ENCODE peak calls at places on chromosome 4, in ten cellular contexts. J is keratinocyte, K is fibroblast of lung, R is neuronal stem cell, Z is mammary epithelial cell, C is stomach, V is endothelial cell of umbilical vein, M is Peyer's patch, U is Panc1, G is astrocyte. A is an unnamed sample. For H3K4me1, the result is how much of the 10 kb centered on the place peaks cover.

GRCh38 chr4:166657261-166657660 is 577.0 kb downstream of the SPOCK3 start:
- DNase-seq in V (no peak), J (no peak), G (peak), M (no peak), Z (peak), U (no peak), R (no peak), K (peak), C (no peak), A (peak)

GRCh38 chr4:4432341-4433125 is 45.6 kb downstream of the NSG1 start:
- DNase-seq in J (no peak), R (no peak), U (no peak), C (no peak), M (no peak), G (no peak), Z (no peak), V (no peak), K (no peak), A (no peak)

GRCh38 chr4:92387459-92388069 is 83.8 kb downstream of the GRID2 start:
- DNase-seq in G (peak), Z (peak), R (peak), M (no peak), U (peak), C (no peak), K (peak), J (peak), V (peak), A (peak)

GRCh38 chr4:181525641-181526040 is 717.6 kb upstream of the TENM3 start:
- DNase-seq in V (no peak), M (no peak), U (no peak), Z (no peak), R (no peak), K (no peak), G (no peak), C (no peak), J (no peak), A (no peak)

GRCh38 chr4:8468746-8469535 is 28.4 kb downstream of the TRMT44 start:
- DNase-seq in K (peak), Z (peak), J (no peak), C (peak), V (peak), R (peak), M (peak), G (peak), U (peak), A (peak)

GRCh38 chr4:186628058-186628711 is 72.8 kb upstream of the MTNR1A start:
- DNase-seq in U (no peak), M (no peak), K (no peak), J (no peak), V (no peak), C (no peak), R (no peak), G (no peak), Z (no peak), A (no peak)

GRCh38 chr4:157978680-157979361 is 194.0 kb downstream of the GASK1B start:
- DNase-seq in C (peak), J (peak), Z (peak), K (peak), R (peak), U (peak), G (peak), M (no peak), V (peak), A (peak)

GRCh38 chr4:11079171-11079570 is 349.5 kb downstream of the HS3ST1 start:
- DNase-seq in C (no peak), V (no peak), U (no peak), G (peak), J (no peak), R (no peak), K (peak), M (no peak), Z (peak), A (no peak)

GRCh38 chr4:186144596-186145569 is 40.4 kb downstream of the FAM149A start:
- DNase-seq in U (no peak), J (no peak), M (no peak), Z (peak), R (peak), C (peak), G (peak), K (peak), V (peak), A (peak)

GRCh38 chr4:3529363-3529762 is 2.9 kb downstream of the LRPAP1 start:
- DNase-seq in M (no peak), C (no peak), G (no peak), Z (no peak), V (no peak), U (no peak), J (no peak), R (no peak), K (no peak), A (no peak)

GRCh38 chr4:25448379-25449109 is 71.5 kb downstream of the ANAPC4 start:
- DNase-seq in M (no peak), K (peak), V (peak), C (no peak), R (no peak), Z (peak), U (no peak), J (peak), G (peak), A (no peak)

GRCh38 chr4:2261110-2261852 is 628 bp downstream of the MXD4 start:
- DNase-seq in G (peak), U (no peak), V (peak), M (peak), J (no peak), C (peak), R (peak), Z (peak), K (peak), A (peak)

GRCh38 chr4:7044415-7044930 is 1.3 kb downstream of the TADA2B start:
- DNase-seq in M (no peak), J (no peak), R (no peak), Z (no peak), G (no peak), K (no peak), C (no peak), U (no peak), V (no peak), A (no peak)

GRCh38 chr4:48588230-48588943 is 98.3 kb downstream of the ZAR1 start:
- DNase-seq in K (no peak), M (no peak), J (no peak), Z (no peak), G (no peak), U (no peak), C (no peak), R (no peak), V (no peak), A (no peak)

GRCh38 chr4:112951362-112951962 is 98.0 kb upstream of the ANK2 start:
- DNase-seq in U (no peak), C (no peak), Z (no peak), J (no peak), V (peak), K (peak), R (no peak), G (peak), M (no peak), A (no peak)

GRCh38 chr4:8849266-8850073 is 22.2 kb downstream of the HMX1 start:
- DNase-seq in J (no peak), Z (no peak), R (no peak), V (no peak), M (no peak), U (no peak), G (no peak), C (no peak), K (no peak), A (no peak)

GRCh38 chr4:7365472-7366179 is 69.1 kb downstream of the PSAPL1 start:
- DNase-seq in M (no peak), V (no peak), C (no peak), R (no peak), K (no peak), J (no peak), Z (no peak), U (no peak), G (no peak), A (no peak)

GRCh38 chr4:76153356-76153755 is 5.2 kb upstream of the NUP54 start:
- DNase-seq in G (no peak), K (no peak), R (no peak), M (no peak), C (no peak), J (no peak), V (no peak), U (no peak), Z (no peak), A (no peak)

GRCh38 chr4:85039526-85039925 is 73.0 kb upstream of the WDFY3 start:
- DNase-seq in Z (peak), J (no peak), R (no peak), C (no peak), U (no peak), K (peak), G (peak), V (no peak), M (no peak), A (no peak)

GRCh38 chr4:75733369-75733768 is 9.0 kb downstream of the USO1 start:
- DNase-seq in U (no peak), C (no peak), R (no peak), V (no peak), J (no peak), K (peak), G (peak), Z (no peak), M (no peak), A (peak)

GRCh38 chr4:3128976-3129375 is 54.5 kb downstream of the HTT start:
- DNase-seq in J (no peak), M (no peak), G (peak), Z (no peak), U (no peak), R (no peak), V (no peak), C (no peak), K (peak), A (no peak)

GRCh38 chr4:148216866-148217814 is 225.1 kb downstream of the NR3C2 start:
- DNase-seq in V (peak), J (no peak), U (no peak), C (no peak), G (peak), M (no peak), R (no peak), Z (no peak), K (peak), A (no peak)

GRCh38 chr4:158877069-158877468 is 108.2 kb downstream of the FNIP2 start:
- DNase-seq in J (no peak), K (no peak), U (no peak), V (no peak), M (no peak), Z (no peak), R (no peak), C (no peak), G (no peak), A (no peak)

GRCh38 chr4:153448003-153448731 is 18.0 kb upstream of the TMEM131L start:
- DNase-seq in K (peak), U (no peak), M (no peak), V (no peak), C (no peak), Z (no peak), J (no peak), G (no peak), R (no peak), A (no peak)

GRCh38 chr4:148692242-148692641 is 250.0 kb upstream of the NR3C2 start:
- DNase-seq in Z (no peak), U (no peak), G (no peak), J (no peak), M (no peak), R (no peak), C (no peak), V (no peak), K (no peak), A (no peak)

GRCh38 chr4:120864969-120865368 is 57.6 kb downstream of the PRDM5 start:
- DNase-seq in M (no peak), R (no peak), V (no peak), C (no peak), Z (no peak), J (no peak), G (no peak), K (no peak), U (no peak), A (no peak)

GRCh38 chr4:27270435-27270834 is 409.8 kb downstream of the STIM2 start:
- DNase-seq in V (no peak), M (no peak), U (no peak), R (no peak), J (no peak), C (no peak), K (no peak), G (no peak), Z (peak), A (no peak)

GRCh38 chr4:138851626-138852443 is 163.7 kb upstream of the NOCT start:
- DNase-seq in U (no peak), G (peak), V (no peak), M (no peak), R (no peak), C (no peak), Z (peak), K (peak), J (no peak), A (no peak)

GRCh38 chr4:137529432-137529831 is 2.9 kb downstream of the PCDH18 start:
- DNase-seq in K (peak), C (no peak), R (no peak), U (no peak), G (no peak), V (no peak), M (no peak), J (no peak), Z (no peak), A (no peak)

GRCh38 chr4:71126719-71127118 is 133.3 kb downstream of the DCK start:
- DNase-seq in U (no peak), K (peak), Z (peak), G (peak), R (no peak), M (no peak), J (peak), V (no peak), C (no peak), A (peak)

GRCh38 chr4:114264877-114265291 is 285.4 kb upstream of the ARSJ start:
- DNase-seq in M (no peak), K (peak), J (peak), Z (peak), G (peak), R (no peak), C (no peak), U (no peak), V (peak), A (no peak)

GRCh38 chr4:71932941-71933340 is 98.9 kb upstream of the NPFFR2 start:
- DNase-seq in V (no peak), M (no peak), J (no peak), U (no peak), G (peak), R (no peak), C (no peak), K (peak), Z (peak), A (no peak)

GRCh38 chr4:184344435-184344834 is 126.8 kb upstream of the ENPP6 start:
- DNase-seq in V (no peak), U (no peak), C (no peak), Z (no peak), R (no peak), M (no peak), J (no peak), G (no peak), K (no peak), A (no peak)
- H3K4me1 ChIP-seq in V (under half), U (under half), C (under half), Z (under half), R (under half), M (under half), J (under half), G (under half), K (under half), A (under half)

GRCh38 chr4:73613130-73613529 is 7.1 kb downstream of the RASSF6 start:
- DNase-seq in Z (peak), C (no peak), M (no peak), J (peak), U (no peak), V (no peak), K (no peak), G (no peak), R (no peak), A (no peak)
- H3K27ac ChIP-seq in Z (peak), C (no peak), M (no peak), J (peak), U (no peak), V (no peak), K (no peak), G (no peak), R (no peak), A (no peak)

DNA sequence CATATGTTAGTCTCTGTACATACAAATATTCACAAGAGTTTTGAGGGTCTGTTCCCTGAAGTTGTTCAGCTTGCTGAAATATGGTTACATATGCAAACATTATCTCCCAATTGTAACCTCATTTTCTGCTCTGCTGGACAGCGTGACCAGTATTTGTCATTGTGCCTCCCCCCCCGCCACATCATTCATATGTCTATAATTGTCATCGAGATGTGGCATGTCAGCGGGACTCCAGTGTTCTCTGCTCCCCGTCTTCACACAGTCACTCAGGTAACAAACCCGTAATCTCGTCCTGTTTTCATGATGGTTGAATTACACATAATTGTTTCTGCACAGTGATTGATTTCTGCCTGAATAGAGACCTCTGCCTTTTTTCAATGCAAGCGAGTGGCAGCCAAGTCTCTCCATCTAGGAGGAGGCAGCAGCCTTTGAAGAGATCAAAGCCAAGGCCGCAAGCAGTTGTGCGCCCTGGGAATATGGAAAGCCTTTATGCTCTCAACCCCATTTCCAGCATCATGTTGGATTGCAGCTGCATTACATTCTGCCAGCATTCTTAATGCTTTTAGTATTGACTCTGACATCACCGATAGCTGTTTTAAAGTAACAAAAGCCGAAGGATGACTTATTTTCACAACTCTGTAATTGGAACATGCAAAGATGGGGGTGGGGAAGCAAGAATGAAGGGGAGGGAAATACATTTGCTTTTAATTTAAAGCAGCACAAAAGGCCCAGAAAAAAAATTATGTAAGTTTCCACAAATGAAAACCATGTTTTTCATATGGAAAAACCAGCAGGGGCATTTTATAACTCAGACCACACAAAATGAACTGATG is 27.3 kb downstream of the LEF1 start:
- DNase-seq in G (no peak), U (no peak), V (no peak), M (no peak), J (no peak), K (peak), C (no peak), Z (no peak), R (no peak), A (no peak)
- H3K4me1 ChIP-seq in G (under half), U (under half), V (under half), M (under half), J (under half), K (under half), C (under half), Z (under half), R (under half), A (under half)

GRCh38 chr4:78652282-78652876 is 100.8 kb downstream of the ANXA3 start:
- DNase-seq in J (no peak), M (no peak), U (no peak), V (peak), K (peak), G (peak), Z (no peak), R (no peak), C (no peak), A (no peak)
- H3K27ac ChIP-seq in J (no peak), M (no peak), U (no peak), V (peak), K (no peak), G (no peak), Z (no peak), R (no peak), C (no peak), A (peak)

DNA sequence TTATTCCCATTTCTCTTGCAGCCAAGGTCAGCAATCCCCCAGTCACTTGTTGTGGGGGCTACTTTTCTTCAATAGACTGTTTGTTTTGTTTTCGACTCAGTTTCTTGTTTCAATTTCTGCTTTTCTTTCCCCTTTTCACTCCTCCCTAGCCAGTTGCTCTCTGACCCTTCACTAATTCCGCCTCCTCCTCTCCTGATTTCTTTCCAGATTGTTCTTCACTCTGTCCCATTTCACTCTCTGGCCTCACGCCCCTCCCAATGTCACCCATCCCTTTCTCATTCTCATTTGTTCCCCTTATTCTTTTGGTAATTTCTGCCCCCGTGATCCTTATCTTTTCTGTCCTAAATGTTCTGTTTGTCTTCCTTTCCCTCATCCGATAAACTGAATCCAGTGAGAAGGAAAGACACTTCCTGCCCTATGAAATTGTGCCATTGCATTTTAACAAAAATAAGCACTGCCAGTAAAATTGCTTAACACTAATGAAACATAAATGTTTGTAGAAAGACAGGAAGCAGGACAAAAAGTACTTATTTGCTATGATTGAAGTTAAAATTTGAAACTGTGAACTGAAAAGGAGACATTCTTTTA is 94.5 kb upstream of the RASGEF1B start:
- DNase-seq in C (no peak), U (no peak), R (no peak), M (no peak), K (no peak), J (no peak), V (no peak), Z (no peak), G (no peak), A (no peak)
- H3K4me1 ChIP-seq in C (under half), U (under half), R (under half), M (under half), K (under half), J (under half), V (under half), Z (under half), G (under half), A (under half)

DNA sequence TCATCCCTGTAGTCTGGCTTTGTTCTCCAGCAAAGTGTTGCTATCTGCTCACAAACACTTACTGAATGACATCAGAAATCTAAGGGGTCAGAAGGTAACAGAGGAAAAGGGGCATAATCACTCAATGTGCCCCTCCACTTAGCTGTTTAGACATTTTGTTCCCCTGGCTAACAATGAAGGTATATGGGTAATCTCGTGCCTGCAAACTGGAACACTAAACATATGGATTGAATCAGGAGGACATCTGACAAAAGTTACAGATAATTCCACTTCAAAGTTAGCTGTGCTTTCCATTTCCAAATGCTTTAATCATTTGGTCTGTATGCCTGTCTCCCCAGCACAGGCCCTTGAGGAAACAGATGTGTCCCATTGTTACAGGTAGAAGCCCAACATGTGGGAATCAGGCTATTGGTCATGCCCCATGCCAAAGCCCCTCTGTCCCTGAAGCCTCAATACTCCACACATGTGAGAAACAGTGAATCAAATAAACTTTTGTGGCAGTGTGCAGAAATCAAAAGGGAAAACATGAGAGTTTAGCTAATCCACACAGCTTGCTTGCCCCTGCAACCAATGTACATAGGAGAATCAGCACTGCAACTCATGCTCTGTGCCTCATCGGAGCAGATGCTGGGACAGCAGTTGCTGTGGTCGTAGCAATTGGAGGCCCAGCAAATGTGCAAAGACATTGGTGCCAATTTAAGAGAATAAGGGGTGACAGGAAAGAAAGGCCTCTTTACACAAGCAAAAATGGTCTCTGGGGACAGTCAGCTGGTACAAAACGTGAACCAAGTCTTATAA is 111.7 kb downstream of the RNF150 start:
- DNase-seq in C (no peak), G (no peak), V (no peak), R (no peak), Z (no peak), M (no peak), J (no peak), U (no peak), K (peak), A (no peak)
- H3K27ac ChIP-seq in C (peak), G (no peak), V (no peak), R (no peak), Z (no peak), M (no peak), J (no peak), U (no peak), K (no peak), A (no peak)

GRCh38 chr4:162700358-162700757 is 466.3 kb downstream of the NAF1 start:
- DNase-seq in C (no peak), J (no peak), R (no peak), K (no peak), V (no peak), M (no peak), Z (no peak), G (no peak), U (no peak), A (no peak)
- H3K4me1 ChIP-seq in C (under half), J (under half), R (under half), K (under half), V (under half), M (under half), Z (under half), G (under half), U (under half), A (under half)